ENCODE peak calls at places on chromosomes 2 and 18, in eight cellular contexts. Y, H, C, W, U, K, V and B are unnamed samples.

GRCh38 chr2:197500503-197501179 is 462 bp downstream of the HSPE1 start:
- DNase-seq in Y (no peak), H (no peak), C (peak; percentile 5), W (no peak), U (no peak), K (no peak), V (no peak), B (no peak)

GRCh38 chr2:163681765-163682164 is 54.0 kb downstream of the FIGN start:
- DNase-seq in Y (no peak), H (no peak), C (no peak), W (no peak), U (no peak), K (no peak), V (no peak), B (no peak)

GRCh38 chr2:159904565-159905281 is 106.7 kb upstream of the CD302 start:
- DNase-seq in Y (peak; percentile 90), H (peak; percentile 90), C (peak; percentile 20), W (peak; percentile 68), U (peak; percentile 85), K (peak; percentile 94), V (no peak), B (no peak)

GRCh38 chr2:191105082-191105481 is 45.7 kb downstream of the STAT4 start:
- DNase-seq in Y (no peak), H (no peak), C (no peak), W (no peak), U (no peak), K (peak; percentile 21), V (no peak), B (no peak)

GRCh38 chr2:158567208-158567607 is 110.5 kb downstream of the PKP4 start:
- DNase-seq in Y (no peak), H (no peak), C (no peak), W (no peak), U (no peak), K (no peak), V (no peak), B (no peak)

GRCh38 chr18:54932472-54932871 is 26.8 kb downstream of the CCDC68 start:
- DNase-seq in Y (no peak), H (no peak), C (no peak), W (no peak), U (no peak), K (no peak), V (no peak), B (no peak)

GRCh38 chr2:136384541-136385303 is 266.8 kb upstream of the CXCR4 start:
- DNase-seq in Y (no peak), H (peak; percentile 26), C (peak; percentile 20), W (no peak), U (no peak), K (peak; percentile 70), V (peak; percentile 35), B (peak; percentile 32)

GRCh38 chr2:240631561-240632290 is 6.4 kb downstream of the GPR35 start:
- DNase-seq in Y (no peak), H (no peak), C (no peak), W (no peak), U (no peak), K (no peak), V (no peak), B (no peak)

GRCh38 chr2:60495226-60495625 is 58.2 kb downstream of the BCL11A start:
- DNase-seq in Y (no peak), H (peak; percentile 70), C (no peak), W (no peak), U (peak; percentile 62), K (no peak), V (no peak), B (no peak)

GRCh38 chr2:172404824-172405223 is 22.6 kb upstream of the ITGA6 start:
- DNase-seq in Y (no peak), H (no peak), C (no peak), W (no peak), U (no peak), K (no peak), V (no peak), B (no peak)

GRCh38 chr2:223590964-223591363 is 11.2 kb downstream of the SCG2 start:
- DNase-seq in Y (no peak), H (no peak), C (no peak), W (no peak), U (no peak), K (no peak), V (no peak), B (no peak)

GRCh38 chr2:24334245-24334633 is 26.1 kb downstream of the ITSN2 start:
- DNase-seq in Y (no peak), H (no peak), C (peak; percentile 10), W (no peak), U (no peak), K (no peak), V (peak; percentile 22), B (no peak)

GRCh38 chr2:145835665-145836064 is 1315.7 kb upstream of the ZEB2 start:
- DNase-seq in Y (no peak), H (no peak), C (no peak), W (no peak), U (no peak), K (no peak), V (no peak), B (no peak)

GRCh38 chr18:62979172-62979571 is 263.8 kb downstream of the PHLPP1 start:
- DNase-seq in Y (no peak), H (no peak), C (peak; percentile 47), W (no peak), U (peak; percentile 60), K (no peak), V (no peak), B (no peak)

GRCh38 chr18:43049021-43049420 is 66.5 kb downstream of the RIT2 start:
- DNase-seq in Y (no peak), H (no peak), C (no peak), W (no peak), U (no peak), K (no peak), V (no peak), B (no peak)

GRCh38 chr2:9050122-9050809 is 46.8 kb upstream of the MBOAT2 start:
- DNase-seq in Y (no peak), H (no peak), C (no peak), W (no peak), U (no peak), K (no peak), V (no peak), B (no peak)

GRCh38 chr2:161163438-161163837 is 3.2 kb downstream of the TANK start:
- DNase-seq in Y (no peak), H (no peak), C (no peak), W (no peak), U (no peak), K (no peak), V (no peak), B (no peak)

GRCh38 chr2:48829036-48829435 is 73.5 kb upstream of the LHCGR start:
- DNase-seq in Y (no peak), H (no peak), C (no peak), W (no peak), U (no peak), K (no peak), V (no peak), B (no peak)

GRCh38 chr2:62661263-62661635 is 44.3 kb upstream of the EHBP1 start:
- DNase-seq in Y (no peak), H (no peak), C (no peak), W (no peak), U (no peak), K (peak; percentile 16), V (no peak), B (no peak)

GRCh38 chr2:67394734-67395133 is 2.4 kb upstream of the ETAA1 start:
- DNase-seq in Y (no peak), H (no peak), C (no peak), W (no peak), U (no peak), K (no peak), V (no peak), B (no peak)

GRCh38 chr2:157782057-157782845 is 93.9 kb downstream of the ACVR1 start:
- DNase-seq in Y (no peak), H (no peak), C (peak; percentile 38), W (no peak), U (no peak), K (peak; percentile 45), V (peak; percentile 14), B (no peak)

DNA sequence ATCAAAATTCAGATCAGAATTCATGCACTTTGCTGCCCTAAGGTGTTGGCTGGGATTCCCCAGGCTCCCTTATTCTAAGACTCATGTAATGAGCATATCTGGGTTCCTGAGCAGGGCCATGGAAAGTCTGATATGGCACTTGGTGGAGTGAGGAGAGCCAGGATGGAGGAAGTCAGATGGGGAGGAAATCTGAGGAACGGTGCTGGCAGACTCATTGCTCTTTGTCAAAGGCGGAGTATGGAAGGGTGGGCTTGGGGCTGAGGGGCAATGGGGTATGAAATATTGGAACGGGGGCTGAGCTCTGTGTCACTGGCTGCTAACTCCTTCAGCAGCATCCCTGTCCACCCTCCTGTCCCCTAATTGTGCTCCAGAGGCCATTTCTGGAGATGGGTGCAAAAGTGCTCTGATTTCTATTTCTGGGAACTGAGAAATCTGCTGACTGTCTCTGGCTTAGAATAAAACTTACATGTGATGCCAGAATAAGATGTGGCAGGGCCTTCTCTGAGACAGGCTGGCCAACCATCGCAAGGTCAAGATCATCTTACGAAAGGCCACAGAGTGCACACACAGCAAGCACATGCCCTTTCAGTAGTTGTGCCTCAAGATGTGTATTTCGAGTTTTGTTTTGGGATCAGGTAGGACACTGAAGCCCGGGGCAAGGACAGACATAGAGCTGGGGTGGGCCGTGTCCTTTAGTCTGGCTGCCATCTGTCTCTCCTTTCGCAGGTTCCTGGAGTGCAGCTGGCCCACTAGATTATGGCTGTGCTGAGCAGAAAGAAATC is 480.0 kb upstream of the HS6ST1 start:
- DNase-seq in Y (no peak), H (no peak), C (no peak), W (no peak), U (peak; percentile 2), K (no peak), V (no peak), B (no peak)
- TF ChIP-seq POLR2AphosphoS5 in Y (no peak), H (no peak), C (no peak), W (no peak), U (no peak), K (no peak), V (no peak), B (no peak)

DNA sequence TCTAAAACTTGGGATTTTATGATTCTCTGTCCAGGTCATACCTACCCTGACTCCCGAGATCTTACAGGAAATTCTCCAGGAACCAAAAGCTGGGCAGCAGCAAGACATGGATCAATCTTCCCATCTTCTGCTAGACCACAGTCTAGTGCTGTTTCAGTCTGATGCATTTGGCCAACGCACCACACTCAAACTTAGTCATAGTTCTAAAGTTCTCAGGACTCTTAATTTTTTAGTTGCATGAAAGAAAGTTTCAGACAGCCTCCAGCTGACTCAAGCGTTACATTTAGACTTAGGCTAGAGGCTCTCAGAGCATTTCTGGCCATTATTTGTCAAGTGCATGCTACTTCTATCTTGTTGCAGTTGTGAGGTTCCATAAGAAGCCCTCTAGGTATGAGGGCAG is 230.1 kb upstream of the CCDC150 start:
- DNase-seq in Y (no peak), H (no peak), C (no peak), W (no peak), U (no peak), K (no peak), V (no peak), B (no peak)
- TF ChIP-seq POLR2AphosphoS5 in Y (no peak), H (no peak), C (no peak), W (no peak), U (no peak), K (no peak), V (no peak), B (no peak)

GRCh38 chr2:43217228-43218220 is 8.9 kb downstream of the ZFP36L2 start:
- DNase-seq in Y (peak; percentile 82), H (peak; percentile 54), C (no peak), W (no peak), U (no peak), K (peak; percentile 97), V (no peak), B (no peak)
- TF ChIP-seq POLR2AphosphoS5 in Y (no peak), H (no peak), C (no peak), W (no peak), U (no peak), K (peak; percentile 28), V (no peak), B (no peak)

GRCh38 chr2:174039551-174040416 is 74.6 kb upstream of the SP3 start:
- DNase-seq in Y (peak; percentile 90), H (peak; percentile 90), C (peak; percentile 85), W (peak; percentile 94), U (peak; percentile 89), K (peak; percentile 98), V (peak; percentile 88), B (peak; percentile 81)
- TF ChIP-seq POLR2AphosphoS5 in Y (no peak), H (no peak), C (peak; percentile 88), W (peak; percentile 26), U (peak; percentile 43), K (no peak), V (no peak), B (no peak)